ENCODE peak calls at places on chromosome 16, in nine cellular contexts. Q, W, H, K, O, F, I, P and A are unnamed samples.

GRCh38 chr16:87792205-87792565 is 26.4 kb upstream of the KLHDC4 start:
- DNase-seq in K (no peak), O (no peak), I (no peak), Q (no peak), W (no peak), P (no peak), F (no peak), H (no peak), A (no peak)

GRCh38 chr16:72203401-72203800 is 31.4 kb upstream of the PMFBP1 start:
- DNase-seq in Q (no peak), O (no peak), K (no peak), P (peak), H (no peak), W (peak), I (peak), F (peak), A (peak)

GRCh38 chr16:4775005-4775404 is 8.0 kb upstream of the ZNF500 start:
- DNase-seq in F (no peak), I (no peak), O (no peak), W (no peak), K (no peak), P (no peak), H (no peak), Q (no peak), A (no peak)

GRCh38 chr16:53827741-53828140 is 123.8 kb downstream of the FTO start:
- DNase-seq in I (peak), H (no peak), O (no peak), K (no peak), W (peak), Q (no peak), F (no peak), P (no peak), A (no peak)

GRCh38 chr16:12386076-12386641 is 409.6 kb downstream of the SNX29 start:
- DNase-seq in Q (no peak), I (no peak), F (no peak), W (no peak), H (no peak), K (no peak), P (no peak), O (no peak), A (no peak)

GRCh38 chr16:4655801-4656200 is 31.2 kb downstream of the MGRN1 start:
- DNase-seq in O (no peak), H (no peak), F (no peak), I (no peak), Q (no peak), K (no peak), W (no peak), P (no peak), A (no peak)

GRCh38 chr16:14354561-14355351 is 275.3 kb downstream of the PARN start:
- DNase-seq in W (peak), P (peak), O (no peak), Q (no peak), I (no peak), K (no peak), F (peak), H (no peak), A (no peak)

GRCh38 chr16:75011634-75012307 is 12.9 kb downstream of the ZNRF1 start:
- DNase-seq in H (no peak), K (no peak), Q (peak), O (no peak), I (peak), F (peak), W (peak), P (peak), A (no peak)

GRCh38 chr16:69567031-69567680 is 1.4 kb downstream of the NFAT5 start:
- DNase-seq in H (no peak), O (peak), W (no peak), F (peak), Q (no peak), K (no peak), I (no peak), P (no peak), A (no peak)

GRCh38 chr16:83606486-83607030 is 201.2 kb upstream of the HSBP1 start:
- DNase-seq in I (no peak), F (no peak), H (no peak), W (no peak), Q (no peak), O (no peak), P (no peak), K (peak), A (no peak)

GRCh38 chr16:82456683-82457082 is 170.1 kb upstream of the CDH13 start:
- DNase-seq in W (peak), I (peak), K (peak), H (peak), F (peak), Q (no peak), O (peak), P (peak), A (peak)

GRCh38 chr16:8887952-8888560 is 5.9 kb downstream of the LITAFD start:
- DNase-seq in W (peak), F (no peak), O (peak), P (no peak), I (no peak), K (no peak), H (peak), Q (no peak), A (no peak)

GRCh38 chr16:27703121-27703520 is 153.2 kb downstream of the KATNIP start:
- DNase-seq in Q (no peak), O (no peak), H (no peak), W (no peak), F (no peak), P (no peak), I (no peak), K (no peak), A (no peak)

GRCh38 chr16:54847207-54847606 is 83.5 kb upstream of the IRX5 start:
- DNase-seq in K (no peak), W (no peak), Q (no peak), I (no peak), F (no peak), H (no peak), P (no peak), O (no peak), A (no peak)

GRCh38 chr16:87956169-87956770 is 5.0 kb downstream of the BANP start:
- DNase-seq in F (no peak), K (peak), Q (peak), I (peak), O (no peak), H (no peak), P (peak), W (peak), A (peak)

GRCh38 chr16:73065617-73066313 is 17.8 kb upstream of the ZFHX3 start:
- DNase-seq in K (no peak), Q (no peak), I (peak), W (no peak), P (no peak), O (no peak), H (peak), F (no peak), A (peak)

GRCh38 chr16:66193543-66194229 is 172.8 kb upstream of the CDH5 start:
- DNase-seq in O (no peak), Q (no peak), W (no peak), H (no peak), F (no peak), P (no peak), K (no peak), I (no peak), A (no peak)

GRCh38 chr16:59126486-59126885 is 392.4 kb upstream of the GOT2 start:
- DNase-seq in P (no peak), O (no peak), K (no peak), Q (no peak), F (no peak), H (no peak), I (no peak), W (no peak), A (no peak)

GRCh38 chr16:82152641-82153094 is 17.4 kb downstream of the MPHOSPH6 start:
- DNase-seq in I (peak), O (no peak), H (no peak), F (no peak), P (peak), W (no peak), K (peak), Q (no peak), A (peak)

GRCh38 chr16:52434224-52434623 is 112.7 kb downstream of the TOX3 start:
- DNase-seq in H (no peak), W (no peak), K (no peak), Q (no peak), O (no peak), F (no peak), P (no peak), I (no peak), A (no peak)

GRCh38 chr16:82741073-82741615 is 114.4 kb downstream of the CDH13 start:
- DNase-seq in W (no peak), H (no peak), I (no peak), Q (no peak), F (peak), P (no peak), O (no peak), K (no peak), A (no peak)

GRCh38 chr16:22692916-22693646 is 120.9 kb upstream of the HS3ST2 start:
- DNase-seq in W (no peak), P (no peak), Q (no peak), O (no peak), I (no peak), H (no peak), K (no peak), F (no peak), A (no peak)

GRCh38 chr16:26816885-26817571 is 249.7 kb upstream of the C16orf82 start:
- DNase-seq in Q (no peak), K (no peak), O (no peak), F (no peak), W (no peak), I (no peak), P (peak), H (no peak), A (no peak)

GRCh38 chr16:4409081-4409932 is 7.1 kb downstream of the CORO7 start:
- DNase-seq in H (no peak), O (peak), P (no peak), Q (no peak), F (no peak), W (no peak), K (no peak), I (no peak), A (no peak)

GRCh38 chr16:81608515-81609209 is 164.1 kb downstream of the CMIP start:
- DNase-seq in I (peak), K (no peak), O (no peak), P (peak), W (peak), F (no peak), H (no peak), Q (no peak), A (no peak)

GRCh38 chr16:560221-560700 is at the start of gene PRR35:
- DNase-seq in I (no peak), W (no peak), H (no peak), K (no peak), O (peak), P (no peak), F (no peak), Q (no peak), A (no peak)
- H3K4me3 ChIP-seq in I (no peak), W (no peak), H (no peak), K (no peak), O (no peak), P (no peak), F (no peak), Q (no peak), A (no peak)

DNA sequence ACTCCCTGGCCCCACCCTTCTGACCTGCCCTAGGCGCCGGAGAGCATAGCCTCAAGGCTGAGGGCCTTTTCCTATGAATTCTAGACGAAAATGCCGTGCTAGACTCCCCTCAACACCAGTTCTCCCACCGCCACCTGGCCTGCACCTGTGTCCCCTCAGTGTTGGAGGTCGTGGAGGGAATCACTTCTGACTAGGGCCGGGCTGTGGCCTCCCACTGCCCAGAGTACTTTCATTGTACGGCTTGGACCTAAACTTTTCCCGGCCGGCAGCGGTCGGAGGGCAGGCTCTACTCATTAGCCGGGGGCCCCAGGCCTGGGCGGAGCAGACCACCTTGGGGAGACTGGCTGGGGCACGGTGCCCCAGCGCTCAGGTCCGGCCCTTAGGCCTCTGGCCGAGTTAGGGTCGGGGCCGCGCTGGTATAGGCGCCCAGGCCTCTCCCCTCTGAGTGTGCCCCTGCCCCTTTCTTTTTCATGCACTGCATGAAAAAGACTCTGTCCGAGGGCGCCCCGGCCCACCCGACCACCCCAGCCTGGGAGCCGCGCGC is 649 bp downstream of the CLDN6 start:
- DNase-seq in W (no peak), K (no peak), O (no peak), P (no peak), Q (no peak), H (no peak), I (no peak), F (no peak), A (no peak)
- H3K4me3 ChIP-seq in W (no peak), K (no peak), O (no peak), P (no peak), Q (no peak), H (no peak), I (no peak), F (no peak), A (no peak)

DNA sequence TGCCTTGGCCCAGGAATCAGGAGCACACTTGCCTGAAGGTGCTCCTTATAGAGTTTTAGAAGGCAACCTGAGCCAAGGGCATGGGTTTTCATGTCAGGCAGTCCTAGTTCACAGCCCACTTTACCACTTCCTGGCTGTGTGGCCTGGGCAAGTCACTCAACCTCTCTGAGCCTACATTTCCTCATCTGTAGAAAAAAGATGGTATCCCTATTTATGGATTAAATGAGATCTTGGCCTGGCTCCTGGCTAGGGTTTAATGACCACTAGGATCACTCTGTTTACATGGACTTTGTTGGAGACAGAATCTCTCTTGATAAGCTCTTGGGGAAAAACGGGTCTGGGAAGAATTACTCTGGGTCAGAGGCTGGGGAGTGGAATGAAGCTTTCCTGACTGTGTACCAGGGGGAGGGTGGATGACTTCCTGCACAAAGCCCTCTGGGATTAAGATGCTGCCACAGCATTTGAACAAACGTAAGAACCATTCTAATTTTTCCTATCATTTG is 2.3 kb downstream of the MT2A start:
- DNase-seq in I (peak), O (no peak), P (peak), F (no peak), K (no peak), Q (no peak), W (peak), H (no peak), A (no peak)
- H3K4me3 ChIP-seq in I (no peak), O (peak), P (no peak), F (no peak), K (peak), Q (peak), W (peak), H (no peak), A (no peak)

GRCh38 chr16:17342031-17342430 is 128.7 kb downstream of the XYLT1 start:
- DNase-seq in Q (no peak), O (no peak), K (no peak), W (no peak), H (no peak), I (no peak), F (no peak), P (no peak), A (no peak)

GRCh38 chr16:17340804-17341203 is 130.0 kb downstream of the XYLT1 start:
- DNase-seq in I (no peak), P (no peak), W (no peak), K (no peak), H (no peak), O (no peak), Q (no peak), F (no peak), A (no peak)

GRCh38 chr16:17345043-17345442 is 125.7 kb downstream of the XYLT1 start:
- DNase-seq in F (no peak), Q (no peak), O (no peak), W (no peak), H (no peak), P (peak), I (peak), K (no peak), A (peak)

GRCh38 chr16:17343729-17344128 is 127.0 kb downstream of the XYLT1 start:
- DNase-seq in I (no peak), W (no peak), O (no peak), Q (no peak), F (no peak), K (no peak), P (no peak), H (no peak), A (no peak)

GRCh38 chr16:17343028-17343427 is 127.7 kb downstream of the XYLT1 start:
- DNase-seq in O (no peak), F (no peak), W (no peak), P (no peak), Q (peak), H (no peak), I (no peak), K (no peak), A (peak)
- H3K4me3 ChIP-seq in O (no peak), F (no peak), W (no peak), P (no peak), Q (no peak), H (no peak), I (no peak), K (no peak), A (no peak)

GRCh38 chr16:89721644-89722391 is 481 bp downstream of the ZNF276 start:
- DNase-seq in H (peak), P (peak), I (peak), O (peak), W (peak), K (peak), F (peak), Q (peak), A (peak)

GRCh38 chr16:89720859-89721643 is at the start of the genes VPS9D1 and ZNF276:
- DNase-seq in I (peak), F (peak), W (peak), Q (peak), P (peak), K (peak), O (peak), H (peak), A (peak)

GRCh38 chr16:89723279-89724250 is 2.2 kb downstream of the ZNF276 start:
- DNase-seq in O (peak), F (peak), K (no peak), I (peak), H (peak), W (peak), P (peak), Q (peak), A (peak)

GRCh38 chr16:89720520-89720858 is 209 bp downstream of the VPS9D1 start:
- DNase-seq in W (no peak), K (peak), H (peak), P (peak), F (no peak), Q (no peak), O (peak), I (no peak), A (peak)

GRCh38 chr16:89722392-89723278 is 1.3 kb downstream of the ZNF276 start:
- DNase-seq in I (peak), H (peak), Q (peak), P (peak), W (peak), K (peak), O (no peak), F (peak), A (peak)
- H3K4me3 ChIP-seq in I (peak), H (peak), Q (peak), P (peak), W (peak), K (peak), O (peak), F (peak), A (peak)

GRCh38 chr16:29876186-29876577 is 13.2 kb upstream of the CDIPT start:
- DNase-seq in P (no peak), F (no peak), I (no peak), K (no peak), W (no peak), H (no peak), Q (no peak), O (no peak), A (no peak)
- H3K4me3 ChIP-seq in P (no peak), F (peak), I (peak), K (peak), W (peak), H (peak), Q (peak), O (no peak), A (no peak)